ENCODE peak calls at places on chromosomes 16 and 17, in eight cellular contexts. W, Q, Y, U, X, B, R and V are unnamed samples.

GRCh38 chr17:75765981-75766380 is 989 bp upstream of the GALK1 start:
- DNase-seq in W (no peak), Q (no peak), Y (no peak), U (no peak), X (no peak), B (no peak), R (no peak), V (no peak)

GRCh38 chr17:34220045-34220775 is 34.9 kb upstream of the CCL2 start:
- DNase-seq in W (no peak), Q (peak), Y (no peak), U (no peak), X (no peak), B (no peak), R (no peak), V (no peak)

GRCh38 chr16:15777533-15778203 is 79.2 kb downstream of the MYH11 start:
- DNase-seq in W (peak), Q (peak), Y (peak), U (peak), X (no peak), B (no peak), R (peak), V (no peak)

GRCh38 chr17:44916781-44917241 is 1.5 kb upstream of the GFAP start:
- DNase-seq in W (peak), Q (peak), Y (no peak), U (peak), X (no peak), B (no peak), R (peak), V (no peak)

GRCh38 chr17:47996201-47996600 is 25.3 kb downstream of the CDK5RAP3 start:
- DNase-seq in W (no peak), Q (no peak), Y (no peak), U (no peak), X (no peak), B (no peak), R (no peak), V (no peak)

GRCh38 chr16:73068546-73069401 is 20.8 kb upstream of the ZFHX3 start:
- DNase-seq in W (peak), Q (peak), Y (peak), U (peak), X (no peak), B (no peak), R (peak), V (no peak)

GRCh38 chr17:31216053-31216751 is 80.8 kb downstream of the OMG start:
- DNase-seq in W (peak), Q (peak), Y (peak), U (peak), X (no peak), B (no peak), R (peak), V (no peak)

GRCh38 chr16:35733971-35734702 is 2274.7 kb downstream of the TP53TG3F start:
- DNase-seq in W (no peak), Q (no peak), Y (no peak), U (no peak), X (no peak), B (no peak), R (no peak), V (no peak)

GRCh38 chr17:2580641-2581040 is 12.8 kb upstream of the PAFAH1B1 start:
- DNase-seq in W (no peak), Q (peak), Y (no peak), U (no peak), X (no peak), B (no peak), R (no peak), V (no peak)

GRCh38 chr16:55479560-55480197 is 681 bp downstream of the MMP2 start:
- DNase-seq in W (no peak), Q (no peak), Y (no peak), U (no peak), X (no peak), B (no peak), R (peak), V (no peak)

GRCh38 chr16:2720063-2720455 is at the start of gene PRSS27:
- DNase-seq in W (no peak), Q (no peak), Y (no peak), U (no peak), X (no peak), B (no peak), R (no peak), V (no peak)

GRCh38 chr16:80299416-80299815 is 241.4 kb upstream of the DYNLRB2 start:
- DNase-seq in W (peak), Q (no peak), Y (no peak), U (no peak), X (no peak), B (no peak), R (no peak), V (no peak)

GRCh38 chr16:71883193-71883848 is 661 bp downstream of the ZNF821 start:
- DNase-seq in W (peak), Q (peak), Y (peak), U (peak), X (peak), B (peak), R (peak), V (peak)

GRCh38 chr17:64413505-64413904 is 22.8 kb upstream of the PECAM1 start:
- DNase-seq in W (no peak), Q (no peak), Y (no peak), U (no peak), X (peak), B (no peak), R (no peak), V (no peak)